ENCODE peak calls at places on chromosomes 4 and X, in four cellular contexts. J, F, X and K are unnamed samples.
A peak's percentile ranks its signal among the peaks of the same experiment; 100 is the strongest.

GRCh38 chr4:114921790-114922581 is 191.4 kb downstream of the NDST4 start:
- DNase-seq in J (no peak), F (no peak), X (no peak), K (no peak)

GRCh38 chr4:3073158-3074077 is 920 bp downstream of the HTT-AS start:
- DNase-seq in J (no peak), F (peak; percentile 11), X (peak; percentile 74), K (no peak)

GRCh38 chr4:25401066-25401465 is 24.0 kb downstream of the ANAPC4 start:
- DNase-seq in J (no peak), F (no peak), X (no peak), K (no peak)

GRCh38 chr4:48670587-48670986 is 109.5 kb downstream of the FRYL start:
- DNase-seq in J (no peak), F (no peak), X (no peak), K (no peak)

GRCh38 chrX:134240209-134240608 is 3.2 kb downstream of the CCDC160 start:
- DNase-seq in J (no peak), F (no peak), X (no peak), K (no peak)

GRCh38 chrX:103549920-103550319 is 30.6 kb upstream of the RAB40A start:
- DNase-seq in J (no peak), F (no peak), X (no peak), K (no peak)

GRCh38 chrX:155071694-155072215 is 447 bp downstream of the BRCC3 start:
- DNase-seq in J (no peak), F (no peak), X (peak; percentile 68), K (peak; percentile 78)

GRCh38 chr4:92305148-92305877 is 1.5 kb downstream of the GRID2 start:
- DNase-seq in J (peak; percentile 22), F (no peak), X (no peak), K (peak; percentile 77)

GRCh38 chrX:111854778-111855490 is 21.0 kb upstream of the TRPC5OS start:
- DNase-seq in J (peak; percentile 23), F (no peak), X (no peak), K (no peak)

GRCh38 chr4:8860892-8861575 is 10.6 kb downstream of the HMX1 start:
- DNase-seq in J (no peak), F (no peak), X (no peak), K (no peak)

GRCh38 chr4:1207157-1207470 is 34.7 kb upstream of the SPON2 start:
- DNase-seq in J (no peak), F (no peak), X (peak; percentile 66), K (peak; percentile 66)

GRCh38 chr4:113300384-113301011 is 251.0 kb downstream of the ANK2 start:
- DNase-seq in J (peak; percentile 49), F (no peak), X (no peak), K (no peak)

GRCh38 chr4:185895866-185896265 is 83.9 kb upstream of the SORBS2 start:
- DNase-seq in J (no peak), F (no peak), X (no peak), K (no peak)

GRCh38 chrX:72245461-72246089 is 6.7 kb upstream of the ERCC6L start:
- DNase-seq in J (peak; percentile 13), F (peak; percentile 34), X (no peak), K (no peak)

GRCh38 chr4:115883251-115883650 is 769.8 kb upstream of the NDST4 start:
- DNase-seq in J (no peak), F (no peak), X (no peak), K (no peak)

GRCh38 chrX:703466-704210 is 73.0 kb downstream of the SHOX start:
- DNase-seq in J (no peak), F (no peak), X (no peak), K (no peak)

GRCh38 chr4:83780334-83780733 is 244.4 kb downstream of the GPAT3 start:
- DNase-seq in J (no peak), F (no peak), X (no peak), K (no peak)

GRCh38 chr4:120830204-120830603 is 92.3 kb downstream of the PRDM5 start:
- DNase-seq in J (no peak), F (no peak), X (no peak), K (no peak)

GRCh38 chr4:173318648-173319211 is 15.4 kb downstream of the HMGB2 start:
- DNase-seq in J (peak; percentile 15), F (no peak), X (no peak), K (no peak)

DNA sequence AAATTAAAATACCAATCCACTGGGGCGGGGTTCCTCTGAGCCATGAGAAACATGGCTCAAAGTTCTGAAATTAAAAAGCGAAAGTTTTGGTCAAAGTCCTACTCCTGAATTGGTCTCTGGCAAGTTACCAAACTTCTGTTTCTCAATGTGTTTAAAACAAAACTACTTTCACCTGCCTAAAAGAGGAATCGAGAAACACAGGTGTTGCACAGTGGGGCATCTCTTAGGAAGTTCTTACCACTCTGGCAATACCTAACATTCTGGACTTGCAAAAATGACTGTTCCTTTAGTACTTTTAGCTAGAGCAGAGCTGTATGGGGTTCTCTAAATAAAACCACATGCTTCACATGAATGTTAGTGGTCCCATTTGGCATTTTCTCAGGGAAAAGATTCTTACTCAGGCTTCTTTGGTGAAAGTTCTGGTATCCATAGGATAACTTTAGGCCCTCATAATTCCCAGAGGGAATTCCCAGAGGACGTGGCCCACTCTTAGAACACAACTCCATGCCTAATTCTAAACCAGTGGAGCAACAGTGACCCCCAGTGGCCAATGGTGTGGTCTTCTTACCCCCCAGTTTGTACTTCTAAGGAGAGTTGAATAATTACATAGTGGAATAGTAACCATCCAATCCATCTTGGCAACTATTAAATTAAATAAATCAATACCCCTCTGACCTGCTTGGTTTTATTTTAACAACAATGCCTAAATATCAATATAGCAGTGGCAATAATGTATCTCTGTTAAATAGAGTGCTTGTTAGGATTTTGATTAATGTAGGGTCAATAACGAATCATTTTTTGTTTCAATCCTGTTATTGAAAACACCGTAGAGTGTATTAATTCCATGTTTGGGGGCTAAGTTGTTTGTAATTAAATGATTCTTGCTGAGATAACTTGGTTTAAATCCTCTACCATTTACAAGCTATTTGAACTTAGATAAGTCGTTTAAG is 21.9 kb downstream of the BMP3 start:
- DNase-seq in J (peak; percentile 59), F (peak; percentile 35), X (peak; percentile 80), K (no peak)
- TF ChIP-seq CTCF in J (peak; percentile 48), F (peak; percentile 69), X (peak; percentile 38), K (no peak)

DNA sequence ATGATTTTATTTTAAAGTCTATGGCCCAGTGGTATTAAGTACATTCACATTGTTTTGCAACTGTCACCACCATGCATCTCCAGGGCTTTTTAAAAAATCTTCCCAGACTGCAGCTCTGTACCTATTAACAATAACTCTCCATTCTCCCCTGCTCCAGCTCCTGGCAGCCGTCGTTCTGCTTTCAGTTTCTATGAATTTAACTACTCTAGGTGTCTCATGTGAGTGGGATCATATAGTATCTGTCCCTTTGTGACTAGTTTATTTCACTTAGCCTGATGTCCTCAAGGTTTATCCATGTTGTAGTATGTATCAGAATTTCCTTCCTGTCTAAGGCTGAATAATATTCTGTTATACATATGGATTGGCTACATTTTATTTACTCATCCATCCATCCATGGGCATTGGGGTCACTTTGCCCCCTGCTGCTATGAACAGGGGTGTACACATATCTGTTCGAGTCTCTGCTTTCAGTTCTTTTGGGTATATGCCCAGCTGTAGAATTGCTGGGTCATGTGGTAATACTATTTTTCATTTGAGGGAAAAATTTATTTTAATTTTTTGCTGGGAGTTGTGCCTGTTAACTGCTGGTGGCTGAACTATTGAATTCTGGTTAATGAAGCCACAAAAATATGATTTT is 131.3 kb downstream of the ARHGAP10 start:
- DNase-seq in J (no peak), F (no peak), X (no peak), K (no peak)
- H3K27ac ChIP-seq in J (no peak overlapping the region), F (no peak overlapping the region), X (peak overlapping the region; percentile 81), K (peak overlapping the region; percentile 63)

DNA sequence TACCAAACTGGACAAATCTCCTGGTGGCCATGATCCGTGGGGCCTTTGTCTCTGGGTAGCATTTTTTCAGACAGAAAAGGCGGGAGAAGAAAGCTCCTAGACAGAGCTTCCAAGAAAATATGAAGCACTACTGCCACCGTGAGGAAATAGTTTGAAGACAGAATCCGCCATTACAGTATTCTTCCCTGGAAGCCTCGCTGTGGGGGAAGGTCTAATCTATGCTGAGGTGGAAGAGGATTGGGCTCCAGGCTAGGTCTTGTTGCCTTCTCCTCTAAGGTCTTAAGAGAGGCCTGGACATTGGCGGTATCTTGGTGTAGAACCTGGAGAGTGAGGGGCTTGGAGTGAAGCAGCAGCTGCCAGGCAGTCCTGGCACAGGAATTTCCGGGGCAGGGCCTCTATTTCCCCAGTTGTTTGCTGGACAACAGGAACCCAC is 218.9 kb downstream of the OR13H1 start:
- DNase-seq in J (no peak), F (no peak), X (peak; percentile 75), K (no peak)
- TF ChIP-seq CTCF in J (no peak), F (no peak), X (peak; percentile 55), K (no peak)

GRCh38 chrX:129632443-129632842 is 22.3 kb downstream of the APLN start:
- DNase-seq in J (no peak), F (no peak), X (peak; percentile 46), K (no peak)
- H3K27ac ChIP-seq in J (no peak overlapping the region), F (no peak overlapping the region), X (no peak overlapping the region), K (no peak overlapping the region)

GRCh38 chr4:123997116-123997515 is 600.5 kb downstream of the SPRY1 start:
- DNase-seq in J (peak; percentile 4), F (no peak), X (no peak), K (no peak)
- TF ChIP-seq CTCF in J (no peak), F (no peak), X (no peak), K (no peak)

GRCh38 chr4:38531126-38531737 is 132.8 kb upstream of the KLF3 start:
- DNase-seq in J (no peak), F (no peak), X (no peak), K (no peak)
- H3K27ac ChIP-seq in J (no peak overlapping the region), F (no peak overlapping the region), X (no peak overlapping the region), K (no peak overlapping the region)